ENCODE peak calls at places on chromosomes 3 and 15, in four cellular contexts. Q is dorsolateral prefrontal cortex, T is cardiac muscle cell, W is sigmoid colon. D is an unnamed sample.

GRCh38 chr15:52801748-52802085 is 11.6 kb upstream of the ONECUT1 start:
- DNase-seq in W (no peak), Q (no peak), T (no peak), D (no peak)

GRCh38 chr3:170346481-170347125 is 10.9 kb upstream of the SKIL start:
- DNase-seq in Q (no peak), T (no peak), W (no peak), D (peak; percentile 67)

GRCh38 chr3:10997196-10997595 is 4.6 kb downstream of the SLC6A1 start:
- DNase-seq in W (no peak), Q (no peak), T (no peak), D (no peak)

GRCh38 chr15:66163553-66163952 is 90.0 kb downstream of the MEGF11 start:
- DNase-seq in W (no peak), Q (no peak), T (no peak), D (no peak)

GRCh38 chr15:38002883-38003477 is 68.5 kb downstream of the TMCO5A start:
- DNase-seq in W (no peak), T (peak; percentile 88), Q (peak; percentile 76), D (peak; percentile 64)

GRCh38 chr3:53671192-53672021 is 174.8 kb downstream of the CHDH start:
- DNase-seq in W (no peak), T (no peak), Q (no peak), D (no peak)

GRCh38 chr15:80404057-80404718 is at the start of gene ARNT2:
- DNase-seq in Q (no peak), T (peak; percentile 5), W (no peak), D (peak; percentile 69)

GRCh38 chr15:99123706-99124451 is 19.0 kb downstream of the SYNM start:
- DNase-seq in Q (peak; percentile 96), W (peak; percentile 97), T (peak; percentile 93), D (peak; percentile 94)

GRCh38 chr15:66842710-66843441 is 140.8 kb downstream of the SMAD6 start:
- DNase-seq in Q (peak; percentile 17), W (peak; percentile 91), T (peak; percentile 85), D (peak; percentile 79)

GRCh38 chr3:170703121-170703588 is 117.3 kb upstream of the SLC7A14 start:
- DNase-seq in Q (no peak), T (peak; percentile 71), W (no peak), D (peak; percentile 77)

GRCh38 chr3:127735767-127736693 is 63.3 kb downstream of the ABTB1 start:
- DNase-seq in Q (no peak), T (peak; percentile 78), W (peak; percentile 74), D (peak; percentile 77)

GRCh38 chr15:55970286-55970685 is 23.1 kb downstream of the NEDD4 start:
- DNase-seq in Q (no peak), W (no peak), T (no peak), D (no peak)

GRCh38 chr3:173221010-173221409 is 80.0 kb upstream of the SPATA16 start:
- DNase-seq in W (no peak), Q (no peak), T (no peak), D (no peak)

GRCh38 chr3:152071924-152072323 is 196.8 kb upstream of the MBNL1 start:
- DNase-seq in Q (no peak), T (peak; percentile 81), W (no peak), D (peak; percentile 61)

GRCh38 chr3:186754006-186754405 is 29.4 kb upstream of the EIF4A2 start:
- DNase-seq in W (no peak), T (peak; percentile 7), Q (no peak), D (no peak)

GRCh38 chr3:112437146-112438022 is 61.9 kb downstream of the BTLA start:
- DNase-seq in Q (no peak), T (peak; percentile 49), W (no peak), D (peak; percentile 22)

GRCh38 chr15:41620536-41621199 is 39.5 kb upstream of the MGA start:
- DNase-seq in W (no peak), T (no peak), Q (no peak), D (no peak)

GRCh38 chr3:23697416-23697815 is 108.3 kb upstream of the UBE2E1 start:
- DNase-seq in T (no peak), Q (no peak), W (no peak), D (no peak)

GRCh38 chr15:85533949-85534543 is 153.6 kb downstream of the AKAP13 start:
- DNase-seq in T (no peak), Q (no peak), W (no peak), D (no peak)

GRCh38 chr3:76206351-76206750 is 421.0 kb upstream of the ZNF717 start:
- DNase-seq in Q (no peak), T (no peak), W (no peak), D (no peak)

GRCh38 chr3:146067048-146067447 is 93.9 kb downstream of the PLOD2 start:
- DNase-seq in Q (no peak), W (no peak), T (peak; percentile 39), D (peak; percentile 14)

GRCh38 chr3:46981932-46982471 is 2.5 kb downstream of the NBEAL2 start:
- DNase-seq in W (no peak), Q (no peak), T (no peak), D (no peak)

GRCh38 chr3:149589332-149589731 is 68.5 kb downstream of the WWTR1 start:
- DNase-seq in W (no peak), T (peak; percentile 75), Q (no peak), D (peak; percentile 42)